ENCODE peak calls at places on chromosomes 12 and 14, in six cellular contexts. Z is SK-N-SH, X is GM12878, M is A549, C is K562, H is GM23338. F is an unnamed sample.

GRCh38 chr12:9363145-9363544 is 154.9 kb upstream of the PZP start:
- DNase-seq in Z (no peak), X (peak; percentile 57), M (no peak), C (no peak), H (no peak), F (no peak)

GRCh38 chr14:43729149-43729548 is 777.9 kb downstream of the FSCB start:
- DNase-seq in Z (no peak), X (no peak), M (no peak), C (no peak), H (no peak), F (no peak)

GRCh38 chr14:62696261-62696968 is 348.8 kb downstream of the KCNH5 start:
- DNase-seq in Z (no peak), X (no peak), M (no peak), C (no peak), H (peak; percentile 77), F (no peak)

GRCh38 chr14:54329082-54329695 is 67.6 kb upstream of the CDKN3 start:
- DNase-seq in Z (no peak), X (no peak), M (peak; percentile 60), C (peak; percentile 38), H (peak; percentile 92), F (peak; percentile 22)

GRCh38 chr12:50932787-50933280 is 19.5 kb upstream of the HIGD1C start:
- DNase-seq in Z (no peak), X (no peak), M (no peak), C (no peak), H (no peak), F (no peak)

GRCh38 chr12:95204141-95204866 is 13.0 kb downstream of the FGD6 start:
- DNase-seq in Z (no peak), X (no peak), M (peak; percentile 92), C (peak; percentile 88), H (peak; percentile 79), F (no peak)

GRCh38 chr12:92136883-92137582 is 8.6 kb downstream of the BTG1 start:
- DNase-seq in Z (no peak), X (no peak), M (peak; percentile 45), C (no peak), H (peak; percentile 48), F (no peak)

GRCh38 chr12:47079365-47079893 is at the start of gene PCED1B:
- DNase-seq in Z (peak; percentile 33), X (no peak), M (no peak), C (peak; percentile 69), H (peak; percentile 74), F (no peak)

GRCh38 chr12:54967461-54967860 is 17.1 kb downstream of the TESPA1 start:
- DNase-seq in Z (no peak), X (no peak), M (no peak), C (no peak), H (no peak), F (no peak)

GRCh38 chr14:23119362-23120327 is 590 bp upstream of the CEBPE start:
- DNase-seq in Z (no peak), X (no peak), M (no peak), C (no peak), H (no peak), F (no peak)

GRCh38 chr14:94451091-94451751 is 1.4 kb downstream of the SERPINA11 start:
- DNase-seq in Z (no peak), X (no peak), M (no peak), C (no peak), H (peak; percentile 66), F (no peak)

GRCh38 chr14:99530407-99530806 is 49.2 kb downstream of the CCNK start:
- DNase-seq in Z (no peak), X (no peak), M (no peak), C (no peak), H (no peak), F (no peak)

GRCh38 chr12:122988612-122989442 is 8.3 kb downstream of the ARL6IP4 start:
- DNase-seq in Z (no peak), X (no peak), M (no peak), C (no peak), H (peak; percentile 34), F (no peak)

GRCh38 chr12:115440438-115440837 is 756.5 kb upstream of the TBX3 start:
- DNase-seq in Z (no peak), X (no peak), M (peak; percentile 45), C (peak; percentile 39), H (no peak), F (no peak)

GRCh38 chr12:128800606-128801005 is 23.2 kb downstream of the SLC15A4 start:
- DNase-seq in Z (no peak), X (no peak), M (no peak), C (no peak), H (no peak), F (no peak)

GRCh38 chr12:3303410-3304136 is 187.4 kb upstream of the PRMT8 start:
- DNase-seq in Z (peak; percentile 55), X (no peak), M (no peak), C (no peak), H (peak; percentile 82), F (no peak)

GRCh38 chr14:85131523-85131922 is 398.4 kb upstream of the FLRT2 start:
- DNase-seq in Z (no peak), X (no peak), M (no peak), C (no peak), H (peak; percentile 71), F (no peak)

GRCh38 chr14:78443834-78444233 is 273.7 kb downstream of the NRXN3 start:
- DNase-seq in Z (no peak), X (no peak), M (no peak), C (no peak), H (no peak), F (no peak)

GRCh38 chr14:72291908-72292688 is 359.9 kb downstream of the RGS6 start:
- DNase-seq in Z (peak; percentile 31), X (peak; percentile 31), M (peak; percentile 15), C (peak; percentile 5), H (peak; percentile 79), F (peak; percentile 15)
- TF ChIP-seq REST in Z (no peak), X (no peak), M (no peak), C (no peak), H (no peak), F (no peak)

GRCh38 chr12:113776536-113776935 is 189.6 kb downstream of the RBM19 start:
- DNase-seq in Z (no peak), X (no peak), M (no peak), C (no peak), H (no peak), F (no peak)

GRCh38 chr12:113778432-113779128 is 187.5 kb downstream of the RBM19 start:
- DNase-seq in Z (no peak), X (no peak), M (no peak), C (no peak), H (peak; percentile 36), F (no peak)

GRCh38 chr12:113774526-113774925 is 191.6 kb downstream of the RBM19 start:
- DNase-seq in Z (no peak), X (no peak), M (no peak), C (no peak), H (no peak), F (no peak)

GRCh38 chr12:113779774-113780173 is 186.4 kb downstream of the RBM19 start:
- DNase-seq in Z (no peak), X (no peak), M (no peak), C (no peak), H (no peak), F (no peak)

GRCh38 chr12:113777751-113778150 is 188.4 kb downstream of the RBM19 start:
- DNase-seq in Z (no peak), X (no peak), M (no peak), C (no peak), H (no peak), F (no peak)
- TF ChIP-seq REST in Z (no peak), X (no peak), M (no peak), C (no peak), H (no peak), F (no peak)

GRCh38 chr14:96104469-96105057 is 65.4 kb downstream of the C14orf132 start:
- DNase-seq in Z (no peak), X (no peak), M (peak; percentile 75), C (no peak), H (no peak), F (no peak)
- TF ChIP-seq REST in Z (no peak), X (no peak), M (no peak), C (no peak), H (no peak), F (no peak)

DNA sequence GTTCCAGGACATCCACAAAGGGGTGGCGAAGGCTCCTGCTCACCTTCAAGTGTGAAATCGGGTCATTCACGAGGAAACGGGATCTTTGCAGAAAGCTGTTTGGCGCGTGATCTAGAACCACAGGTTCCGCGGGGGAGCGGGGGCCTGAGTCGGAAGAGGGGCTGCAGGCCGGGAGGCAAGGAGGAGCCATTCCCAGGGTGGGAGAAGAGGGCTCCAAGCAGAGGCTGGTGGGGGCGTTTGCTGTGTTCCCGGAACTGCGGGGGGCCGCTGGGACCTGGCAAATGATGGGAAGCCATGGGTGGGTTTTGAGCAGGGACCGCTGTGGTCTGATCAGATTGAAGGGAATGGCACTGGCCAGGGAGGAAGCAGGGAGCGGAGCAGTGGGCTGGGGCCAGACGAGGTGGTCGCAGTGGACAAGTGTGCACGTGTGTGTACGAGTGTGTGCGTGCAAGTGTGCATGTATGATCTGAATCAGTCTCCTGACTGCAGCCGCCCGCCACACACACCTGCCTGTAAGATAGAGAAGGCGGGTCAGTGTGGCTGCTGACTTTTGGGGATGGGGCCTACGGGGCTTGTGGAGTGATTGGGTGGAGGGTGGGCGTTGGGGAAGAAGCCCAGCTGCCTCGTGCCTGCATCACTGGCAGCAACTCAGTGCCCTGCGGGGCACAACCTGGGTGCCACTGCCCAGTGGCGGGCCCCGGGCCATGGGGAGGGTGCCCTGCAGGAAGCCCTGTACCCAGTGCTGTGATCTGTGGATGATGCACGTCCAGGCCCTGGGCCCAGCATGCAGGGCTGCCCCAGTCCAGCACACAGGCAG is 141.9 kb downstream of the KIF26A start:
- DNase-seq in Z (no peak), X (no peak), M (no peak), C (no peak), H (no peak), F (no peak)
- TF ChIP-seq REST in Z (no peak), X (no peak), M (no peak), C (no peak), H (no peak), F (no peak)

GRCh38 chr12:52022841-52023181 is 16.1 kb downstream of the TAMALIN start:
- DNase-seq in Z (peak; percentile 74), X (no peak), M (peak; percentile 86), C (peak; percentile 51), H (peak; percentile 67), F (no peak)
- TF ChIP-seq REST in Z (no peak), X (no peak), M (no peak), C (no peak), H (no peak), F (no peak)